ENCODE peak calls at places on chromosomes 5 and 9, in eight cellular contexts. B is neuronal stem cell; J is Karpas-422; A is tibial artery; T is colonic mucosa; P is adrenal gland; M is CD8-positive, alpha-beta memory T cell; G is fibroblast of mammary gland. K is an unnamed sample.

GRCh38 chr9:121688681-121689080 is 37.2 kb downstream of the DAB2IP start:
- DNase-seq in B (no peak), J (no peak), A (no peak), T (no peak), P (no peak), M (no peak), G (no peak), K (peak)

GRCh38 chr9:98158071-98158791 is 34.2 kb downstream of the CORO2A start:
- DNase-seq in B (no peak), J (no peak), A (no peak), T (peak), P (no peak), M (no peak), G (no peak), K (no peak)

GRCh38 chr9:31364171-31364570 is 1020.3 kb upstream of the ACO1 start:
- DNase-seq in B (no peak), J (no peak), A (no peak), T (no peak), P (no peak), M (no peak), G (no peak), K (no peak)

GRCh38 chr9:134942421-134943119 is 24.9 kb upstream of the FCN1 start:
- DNase-seq in B (no peak), J (no peak), A (no peak), T (no peak), P (no peak), M (no peak), G (peak), K (peak)

GRCh38 chr5:132102101-132102701 is 28.6 kb downstream of the CSF2 start:
- DNase-seq in B (no peak), J (no peak), A (no peak), T (no peak), P (no peak), M (peak), G (no peak), K (no peak)

GRCh38 chr5:34930527-34930844 is 1.1 kb downstream of the DNAJC21 start:
- DNase-seq in B (no peak), J (no peak), A (no peak), T (no peak), P (no peak), M (no peak), G (peak), K (no peak)

GRCh38 chr9:97710356-97711222 is 13.4 kb upstream of the XPA start:
- DNase-seq in B (peak), J (peak), A (no peak), T (peak), P (peak), M (peak), G (peak), K (peak)

GRCh38 chr5:67824852-67825251 is 390.7 kb upstream of the PIK3R1 start:
- DNase-seq in B (no peak), J (no peak), A (no peak), T (no peak), P (no peak), M (no peak), G (no peak), K (no peak)

GRCh38 chr9:99361827-99362226 is 139.7 kb downstream of the SEC61B start:
- DNase-seq in B (peak), J (no peak), A (no peak), T (no peak), P (no peak), M (no peak), G (no peak), K (no peak)

GRCh38 chr5:159156839-159157238 is 52.5 kb downstream of the RNF145 start:
- DNase-seq in B (peak), J (peak), A (no peak), T (peak), P (peak), M (peak), G (peak), K (no peak)

GRCh38 chr9:88387733-88388202 is 476 bp upstream of the SPIN1 start:
- DNase-seq in B (no peak), J (no peak), A (peak), T (peak), P (peak), M (no peak), G (peak), K (peak)

DNA sequence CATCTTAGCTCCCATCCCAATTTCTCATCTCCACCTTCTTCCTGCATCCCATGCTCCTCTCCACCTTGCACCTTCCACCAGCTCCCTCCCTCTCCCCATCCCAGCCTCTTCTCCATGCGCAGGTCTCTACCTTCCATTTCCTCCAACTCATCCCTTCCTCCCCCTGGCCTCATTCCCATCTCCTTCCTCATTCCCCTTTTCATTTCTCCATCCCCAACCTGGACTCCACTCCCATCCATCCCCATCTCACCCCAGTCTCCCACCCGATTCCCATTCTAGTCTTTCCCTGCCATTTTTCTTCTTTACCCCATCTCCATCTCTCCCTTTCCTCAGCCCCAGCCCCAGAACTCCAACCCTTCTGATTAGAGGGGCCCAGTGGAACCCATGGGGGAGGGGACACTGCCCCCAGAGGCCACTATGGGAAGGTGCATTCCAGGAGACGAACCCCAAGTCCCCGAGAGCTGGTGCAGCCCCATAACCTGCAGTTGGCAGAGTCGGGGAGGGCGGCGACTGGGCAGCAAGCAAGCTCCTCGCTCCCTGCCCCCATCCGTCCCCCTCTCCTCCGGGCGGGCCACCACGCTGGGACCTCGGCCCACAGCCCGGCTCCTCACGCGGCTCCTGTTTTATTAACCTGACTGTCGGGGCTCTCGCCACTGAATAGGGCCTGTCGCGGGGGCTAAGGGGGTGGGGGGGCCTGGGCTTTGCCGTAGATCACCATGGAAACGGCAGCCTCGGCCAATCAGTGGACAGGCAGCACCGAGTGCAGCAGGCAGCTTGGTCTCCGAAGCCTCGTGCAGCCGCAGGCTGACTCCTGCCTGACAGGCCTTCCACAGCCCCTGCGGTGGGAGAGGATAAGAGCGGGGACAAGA is 66.7 kb downstream of the PCDH1 start:
- DNase-seq in B (peak), J (peak), A (no peak), T (no peak), P (no peak), M (peak), G (no peak), K (no peak)
- H3K4me3 ChIP-seq in B (peak), J (no peak), A (no peak), T (no peak), P (no peak), M (no peak), G (no peak), K (no peak)

GRCh38 chr9:37407468-37407867 is 15.0 kb upstream of the GRHPR start:
- DNase-seq in B (no peak), J (peak), A (no peak), T (no peak), P (no peak), M (no peak), G (no peak), K (no peak)
- H3K4me3 ChIP-seq in B (no peak), J (peak), A (no peak), T (no peak), P (no peak), M (no peak), G (no peak), K (no peak)

GRCh38 chr5:176387384-176387925 is 943 bp downstream of the NOP16 start:
- DNase-seq in B (no peak), J (no peak), A (no peak), T (no peak), P (no peak), M (no peak), G (no peak), K (peak)
- H3K4me3 ChIP-seq in B (peak), J (peak), A (peak), T (peak), P (no peak), M (peak), G (peak), K (peak)

GRCh38 chr5:80037366-80037765 is 2.2 kb downstream of the THBS4 start:
- DNase-seq in B (no peak), J (peak), A (no peak), T (no peak), P (no peak), M (no peak), G (no peak), K (no peak)
- H3K4me3 ChIP-seq in B (no peak), J (peak), A (no peak), T (no peak), P (no peak), M (no peak), G (no peak), K (no peak)

GRCh38 chr5:153907170-153907775 is 131.4 kb downstream of the FAM114A2 start:
- DNase-seq in B (no peak), J (no peak), A (no peak), T (no peak), P (no peak), M (no peak), G (peak), K (no peak)
- H3K4me3 ChIP-seq in B (no peak), J (no peak), A (no peak), T (no peak), P (no peak), M (no peak), G (no peak), K (no peak)